ENCODE peak calls at places on chromosomes 5 and 9, in six cellular contexts. F, J, V, Z, M and A are unnamed samples. For H3K27me3, the result is how much of the 10 kb centered on the place peaks cover.

GRCh38 chr5:116313366-116313765 is 228.5 kb downstream of the COMMD10 start:
- DNase-seq in Z (peak), J (no peak), M (no peak), F (no peak), V (no peak), A (no peak)

GRCh38 chr5:93579561-93580386 is 1.2 kb downstream of the NR2F1-AS1 start:
- DNase-seq in Z (no peak), V (no peak), M (no peak), J (no peak), F (peak), A (no peak)

GRCh38 chr5:179284751-179285191 is 60.5 kb downstream of the ADAMTS2 start:
- DNase-seq in M (peak), J (peak), V (no peak), Z (no peak), F (no peak), A (no peak)

GRCh38 chr9:124054671-124055212 is 43.2 kb downstream of the LHX2 start:
- DNase-seq in F (no peak), J (no peak), Z (peak), M (no peak), V (no peak), A (no peak)

GRCh38 chr9:107870927-107871720 is 381.6 kb upstream of the KLF4 start:
- DNase-seq in V (no peak), M (no peak), F (no peak), Z (no peak), J (no peak), A (no peak)

GRCh38 chr5:3350781-3351180 is 244.9 kb upstream of the IRX1 start:
- DNase-seq in V (no peak), J (no peak), Z (no peak), M (no peak), F (no peak), A (no peak)

GRCh38 chr5:98769006-98769255 is 4.5 kb upstream of the RGMB start:
- DNase-seq in F (peak), M (peak), V (no peak), Z (peak), J (peak), A (peak)

GRCh38 chr9:135973276-135974219 is 12.4 kb upstream of the UBAC1 start:
- DNase-seq in Z (no peak), J (no peak), F (no peak), V (no peak), M (no peak), A (no peak)

GRCh38 chr5:134592141-134592746 is 40.4 kb downstream of the SAR1B start:
- DNase-seq in J (peak), F (no peak), V (no peak), Z (peak), M (no peak), A (no peak)

GRCh38 chr5:110258460-110258859 is 468.0 kb downstream of the TMEM232 start:
- DNase-seq in Z (no peak), V (no peak), M (no peak), F (peak), J (no peak), A (no peak)

GRCh38 chr5:14581891-14582796 is 552 bp downstream of the OTULINL start:
- DNase-seq in Z (peak), J (peak), V (peak), F (peak), M (peak), A (peak)

GRCh38 chr5:145975361-145976066 is 39.1 kb downstream of the SH3RF2 start:
- DNase-seq in J (peak), V (peak), Z (no peak), M (no peak), F (no peak), A (no peak)

GRCh38 chr9:107175826-107176500 is 107.1 kb upstream of the RAD23B start:
- DNase-seq in Z (no peak), F (peak), V (peak), M (peak), J (peak), A (no peak)

GRCh38 chr9:126861707-126862460 is 1.4 kb downstream of the ZBTB34 start:
- DNase-seq in Z (no peak), F (no peak), V (no peak), M (no peak), J (no peak), A (no peak)

GRCh38 chr9:133993635-133994253 is 1.6 kb upstream of the VAV2 start:
- DNase-seq in V (no peak), F (no peak), J (no peak), M (no peak), Z (no peak), A (no peak)

GRCh38 chr5:52150501-52150900 is 637.2 kb upstream of the ITGA1 start:
- DNase-seq in F (no peak), J (no peak), Z (no peak), V (no peak), M (no peak), A (no peak)

GRCh38 chr9:131709741-131710499 is 30.0 kb downstream of the RAPGEF1 start:
- DNase-seq in M (no peak), V (no peak), Z (no peak), J (peak), F (no peak), A (peak)

GRCh38 chr5:137629646-137630045 is 106.2 kb downstream of the KLHL3 start:
- DNase-seq in J (no peak), M (no peak), F (no peak), Z (peak), V (no peak), A (no peak)

GRCh38 chr9:16726718-16727451 is 143.6 kb downstream of the BNC2 start:
- DNase-seq in M (peak), V (peak), F (peak), Z (peak), J (peak), A (no peak)

GRCh38 chr9:75086443-75087278 is 1.3 kb downstream of the NMRK1 start:
- DNase-seq in V (no peak), F (no peak), Z (peak), M (peak), J (no peak), A (no peak)

GRCh38 chr9:89743216-89743575 is 138.4 kb downstream of the GADD45G start:
- DNase-seq in F (no peak), Z (peak), M (no peak), J (no peak), V (no peak), A (no peak)

DNA sequence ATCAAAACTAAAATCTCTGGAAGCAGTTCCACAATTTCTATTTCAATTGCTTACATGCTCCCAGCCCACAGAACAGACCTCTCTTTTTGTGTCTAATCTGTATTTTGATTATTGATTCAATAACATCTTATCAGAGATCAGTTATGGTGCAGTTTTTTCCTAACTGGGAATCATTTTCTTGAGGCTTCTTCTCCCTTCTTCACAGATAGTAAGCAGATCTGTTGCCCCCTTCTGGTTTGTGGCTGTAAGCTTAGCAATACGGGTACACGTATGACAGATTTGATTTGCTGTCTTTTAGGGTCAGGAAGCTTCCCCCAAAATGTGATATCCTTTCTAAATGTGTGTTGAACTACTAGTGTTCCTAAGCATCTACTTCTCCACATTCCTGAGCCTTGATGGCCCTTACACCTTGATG is 39.4 kb downstream of the MRPS27 start:
- DNase-seq in J (no peak), V (no peak), M (no peak), Z (no peak), F (no peak), A (no peak)
- TF ChIP-seq CTCF in J (no peak), V (peak), M (peak), Z (peak), F (peak), A (no peak)

GRCh38 chr5:15637886-15638285 is 137.9 kb downstream of the FBXL7 start:
- DNase-seq in J (no peak), F (no peak), M (no peak), Z (no peak), V (no peak), A (no peak)
- H3K27ac ChIP-seq in J (no peak), F (no peak), M (no peak), Z (no peak), V (no peak), A (no peak)

DNA sequence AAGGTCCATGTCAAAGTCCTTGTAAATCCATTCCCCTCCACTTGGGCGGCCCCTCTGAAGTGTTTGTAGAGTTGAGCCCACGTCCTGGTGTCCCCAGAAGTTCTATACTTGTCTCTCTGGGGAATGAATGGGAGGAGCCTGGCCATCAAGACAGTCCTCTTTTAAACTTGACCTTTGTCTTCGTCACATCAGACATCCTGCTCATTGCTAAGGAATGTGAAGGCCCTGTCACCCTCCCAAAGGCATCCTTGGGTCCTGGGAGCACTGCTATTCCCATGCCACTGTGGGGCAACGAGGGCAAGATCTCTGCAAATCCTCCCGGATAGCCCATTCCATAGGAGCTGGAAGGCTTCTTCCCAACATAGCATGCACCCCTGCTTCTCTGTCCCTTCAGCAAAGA is 235.5 kb downstream of the SLIT3 start:
- DNase-seq in F (no peak), Z (no peak), J (no peak), M (no peak), V (no peak), A (no peak)
- H3K27me3 ChIP-seq in F (under half), Z (under half), J (under half), M (under half), V (under half), A (under half)

DNA sequence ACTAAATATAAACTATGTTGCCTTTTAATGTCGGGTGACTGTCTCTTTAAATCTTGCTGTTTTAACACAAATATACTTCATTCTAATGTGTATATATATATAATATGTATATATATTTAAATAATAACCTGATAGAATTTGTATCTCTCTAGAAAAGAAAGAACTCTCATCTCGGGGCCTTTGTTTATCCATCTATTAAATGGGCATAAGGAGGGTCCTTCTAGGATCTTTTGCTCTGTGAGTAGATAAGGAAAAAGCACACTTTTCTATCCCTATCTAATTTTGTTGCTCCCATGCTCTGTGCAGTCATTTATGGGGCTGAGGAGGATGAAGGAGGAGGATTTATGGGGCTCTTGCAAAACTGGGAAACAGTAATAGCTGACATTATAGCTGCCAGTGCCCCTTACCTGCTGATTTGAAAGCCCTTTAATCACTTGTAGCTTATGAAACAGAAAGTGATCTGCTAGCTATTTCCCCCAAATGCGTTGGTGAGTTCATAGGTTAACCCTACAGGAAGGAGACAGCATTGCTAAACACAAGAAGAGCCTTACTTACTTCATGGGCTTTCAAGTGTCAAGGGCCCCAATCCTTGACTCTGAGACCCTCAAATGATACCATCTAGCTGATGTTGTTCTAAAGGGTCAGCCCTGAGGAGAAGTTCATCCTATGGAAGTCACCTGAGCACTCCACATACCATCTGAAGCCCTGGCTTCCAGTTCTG is 5.8 kb upstream of the PPARGC1B start:
- DNase-seq in F (no peak), V (no peak), J (no peak), M (no peak), Z (peak), A (no peak)
- TF ChIP-seq CTCF in F (no peak), V (no peak), J (no peak), M (no peak), Z (peak), A (no peak)

GRCh38 chr5:143153332-143154119 is 250.0 kb downstream of the NR3C1 start:
- DNase-seq in Z (no peak), F (no peak), J (peak), V (peak), M (peak), A (no peak)
- H3K27ac ChIP-seq in Z (no peak), F (no peak), J (peak), V (peak), M (peak), A (no peak)